ENCODE peak calls at places on chromosomes 6 and 20, in six cellular contexts. V is K562, U is neuronal stem cell, S is brain microvascular endothelial cell, E is astrocyte of the spinal cord, X is H7. Y is an unnamed sample.

GRCh38 chr6:111585241-111585968 is 20.3 kb downstream of the TRAF3IP2 start:
- DNase-seq in V (no peak), U (no peak), S (no peak), E (no peak), X (no peak), Y (peak)

GRCh38 chr6:3296537-3297453 is 38.0 kb downstream of the PSMG4 start:
- DNase-seq in V (no peak), U (no peak), S (peak), E (peak), X (no peak), Y (no peak)

GRCh38 chr6:141421378-141421777 is 711.3 kb upstream of the GJE1 start:
- DNase-seq in V (no peak), U (no peak), S (peak), E (peak), X (no peak), Y (peak)

GRCh38 chr6:107711412-107711811 is 112.7 kb downstream of the SCML4 start:
- DNase-seq in V (no peak), U (no peak), S (no peak), E (no peak), X (no peak), Y (no peak)

GRCh38 chr6:141077355-141078333 is 1055.1 kb upstream of the GJE1 start:
- DNase-seq in V (no peak), U (peak), S (peak), E (no peak), X (peak), Y (no peak)

GRCh38 chr20:9660236-9660868 is 146.0 kb downstream of the LAMP5 start:
- DNase-seq in V (peak), U (peak), S (no peak), E (peak), X (peak), Y (no peak)

GRCh38 chr20:63073738-63074065 is 66.9 kb upstream of the BHLHE23 start:
- DNase-seq in V (no peak), U (no peak), S (no peak), E (no peak), X (peak), Y (no peak)

GRCh38 chr6:105326216-105326615 is 76.7 kb downstream of the PREP start:
- DNase-seq in V (no peak), U (no peak), S (no peak), E (peak), X (no peak), Y (peak)

GRCh38 chr6:151680846-151681425 is 126.5 kb upstream of the ESR1 start:
- DNase-seq in V (no peak), U (no peak), S (no peak), E (no peak), X (no peak), Y (no peak)

GRCh38 chr20:1451092-1451491 is 15.6 kb downstream of the NSFL1C start:
- DNase-seq in V (no peak), U (no peak), S (no peak), E (peak), X (no peak), Y (no peak)

GRCh38 chr6:6723792-6724318 is 135.3 kb downstream of the LY86 start:
- DNase-seq in V (no peak), U (no peak), S (no peak), E (no peak), X (no peak), Y (no peak)
- H3K4me3 ChIP-seq in V (no peak), U (no peak), S (peak), E (no peak), X (no peak), Y (no peak)

GRCh38 chr20:19889011-19889953 is 127.9 kb upstream of the NAA20 start:
- DNase-seq in V (no peak), U (no peak), S (peak), E (peak), X (no peak), Y (peak)

GRCh38 chr20:19888269-19888669 is 128.9 kb upstream of the NAA20 start:
- DNase-seq in V (no peak), U (no peak), S (no peak), E (no peak), X (no peak), Y (no peak)

GRCh38 chr20:19893356-19893755 is 123.8 kb upstream of the NAA20 start:
- DNase-seq in V (no peak), U (no peak), S (peak), E (peak), X (no peak), Y (no peak)

GRCh38 chr20:19887566-19888268 is 129.4 kb upstream of the NAA20 start:
- DNase-seq in V (no peak), U (no peak), S (no peak), E (no peak), X (no peak), Y (no peak)

DNA sequence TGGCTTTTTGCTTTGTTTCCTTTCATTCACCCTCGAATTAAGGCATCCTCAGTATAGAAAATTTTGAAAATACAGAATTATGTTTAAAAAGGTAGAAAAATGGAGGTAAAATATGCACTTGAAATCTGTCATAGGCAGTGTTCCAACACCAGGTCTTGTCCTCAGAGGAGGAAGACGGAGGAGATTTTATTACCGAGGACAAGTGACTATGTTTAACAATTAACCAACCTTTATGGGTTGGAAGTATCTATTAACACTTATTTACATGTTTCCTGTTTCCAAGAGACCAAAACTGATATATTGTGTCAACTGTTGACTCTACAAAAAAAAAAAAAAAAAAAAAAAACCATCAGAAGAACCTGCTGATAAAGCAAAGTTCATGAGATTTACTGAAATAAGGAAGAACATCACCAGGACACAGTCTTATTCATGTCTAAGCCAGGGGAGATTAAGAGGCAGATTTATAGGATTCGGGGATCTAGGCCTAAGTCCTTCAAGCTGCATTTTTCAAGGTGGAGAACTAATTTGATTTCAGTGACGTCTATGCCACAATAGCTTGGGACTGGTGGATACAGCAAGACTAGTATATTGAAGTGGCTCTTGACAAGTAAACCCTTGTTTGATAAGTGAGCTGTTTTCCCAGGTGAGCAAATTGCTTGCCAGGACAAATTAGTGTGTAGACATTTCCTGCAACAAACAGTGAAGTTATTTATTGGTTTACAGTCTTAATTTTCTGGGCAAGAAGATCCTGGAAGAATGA is 126.6 kb upstream of the NAA20 start:
- DNase-seq in V (no peak), U (no peak), S (no peak), E (no peak), X (no peak), Y (no peak)
- H3K4me3 ChIP-seq in V (no peak), U (no peak), S (no peak), E (no peak), X (no peak), Y (no peak)

GRCh38 chr6:35470663-35471120 is 2.5 kb downstream of the RPL10A start:
- DNase-seq in V (no peak), U (no peak), S (no peak), E (no peak), X (no peak), Y (no peak)
- H3K4me3 ChIP-seq in V (peak), U (no peak), S (peak), E (peak), X (no peak), Y (peak)

DNA sequence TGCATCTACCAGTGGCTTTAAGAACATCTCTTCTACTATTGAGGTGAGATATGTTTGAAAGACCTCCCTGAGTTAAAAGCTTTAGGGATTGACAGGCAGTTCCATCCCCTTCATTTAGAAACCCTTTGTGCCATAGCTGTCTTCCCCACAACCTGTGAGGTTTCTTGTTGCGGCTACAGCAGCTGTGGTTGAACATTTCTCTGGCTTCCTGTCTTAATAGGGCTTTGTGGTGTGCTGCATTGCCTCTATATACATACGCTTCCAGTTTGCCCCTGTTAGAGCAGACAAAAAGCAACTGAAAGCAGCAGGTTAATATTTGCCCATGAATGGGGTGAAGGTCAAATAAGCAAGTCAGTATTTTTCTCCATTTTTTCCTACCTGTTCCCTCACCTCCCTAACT is 210.2 kb downstream of the TMEM200A start:
- DNase-seq in V (no peak), U (no peak), S (no peak), E (no peak), X (no peak), Y (no peak)
- H3K4me3 ChIP-seq in V (no peak), U (no peak), S (no peak), E (no peak), X (no peak), Y (no peak)

GRCh38 chr6:73435236-73435635 is 16.9 kb downstream of the CGAS start:
- DNase-seq in V (no peak), U (no peak), S (no peak), E (no peak), X (no peak), Y (no peak)
- H3K4me3 ChIP-seq in V (no peak), U (no peak), S (no peak), E (no peak), X (no peak), Y (no peak)

DNA sequence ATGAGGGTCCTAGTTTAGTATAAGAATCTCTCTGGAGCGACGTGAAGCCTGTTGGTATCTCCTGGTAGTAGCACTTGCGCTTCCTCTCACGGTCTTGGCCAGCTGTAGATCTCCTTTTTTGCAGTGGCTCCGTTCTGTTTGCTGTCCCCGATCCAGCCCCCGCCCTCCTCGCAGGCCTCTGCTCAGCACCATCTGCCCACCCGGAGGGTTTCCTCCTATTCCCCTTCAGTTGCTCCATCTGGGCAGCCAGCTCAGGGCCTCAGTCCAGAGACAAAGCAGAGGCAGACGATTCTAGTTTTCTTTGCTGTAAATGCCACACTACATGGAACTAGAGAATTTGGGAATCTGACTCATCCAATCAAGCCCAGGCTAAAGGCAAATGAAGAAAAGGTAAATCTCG is 126.6 kb downstream of the TIAM2 start:
- DNase-seq in V (no peak), U (no peak), S (no peak), E (no peak), X (peak), Y (no peak)
- H3K4me3 ChIP-seq in V (no peak), U (no peak), S (no peak), E (no peak), X (no peak), Y (no peak)

GRCh38 chr6:37988696-37989095 is 169.2 kb downstream of the ZFAND3 start:
- DNase-seq in V (no peak), U (no peak), S (no peak), E (peak), X (no peak), Y (no peak)
- H3K4me3 ChIP-seq in V (no peak), U (no peak), S (no peak), E (no peak), X (no peak), Y (no peak)

DNA sequence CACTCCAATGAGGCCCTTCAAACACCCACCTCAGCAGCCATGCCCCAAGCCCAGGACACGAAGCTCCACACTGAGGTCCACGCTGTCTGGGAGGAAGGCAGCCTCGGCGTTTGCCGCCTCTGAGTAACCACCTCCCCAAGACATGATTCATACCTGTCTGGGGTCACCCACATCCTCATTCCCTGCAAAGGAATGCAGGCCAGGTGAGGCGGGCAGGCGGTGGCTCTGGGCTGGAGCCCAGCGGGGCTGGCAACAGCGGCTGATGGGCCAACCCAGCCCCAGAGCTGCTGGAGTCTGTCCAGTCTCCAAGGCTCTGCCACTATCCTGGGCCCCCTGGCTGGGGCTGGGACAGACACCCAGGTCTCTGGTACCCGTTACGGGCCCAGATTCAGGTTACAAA is 14.8 kb downstream of the PMEPA1 start:
- DNase-seq in V (no peak), U (no peak), S (no peak), E (peak), X (no peak), Y (no peak)
- H3K4me3 ChIP-seq in V (no peak), U (no peak), S (no peak), E (no peak), X (no peak), Y (no peak)

Y was measured in skeletal muscle cell.